ENCODE peak calls at places on chromosomes 5 and 9, in eight cellular contexts. D, V, Z, X, J, E, S and H are unnamed samples.

GRCh38 chr5:172800088-172800551 is 29.1 kb upstream of the DUSP1 start:
- DNase-seq in D (no peak), V (no peak), Z (no peak), X (peak; percentile 65), J (peak; percentile 64), E (no peak), S (no peak), H (no peak)

GRCh38 chr9:114017741-114018715 is 60.1 kb downstream of the AMBP start:
- DNase-seq in D (no peak), V (no peak), Z (no peak), X (no peak), J (no peak), E (peak; percentile 66), S (peak; percentile 1), H (peak; percentile 64)

GRCh38 chr5:10793785-10794184 is 32.8 kb upstream of the DAP start:
- DNase-seq in D (no peak), V (no peak), Z (no peak), X (no peak), J (no peak), E (no peak), S (no peak), H (no peak)

GRCh38 chr9:27109621-27110020 is 596 bp downstream of the TEK start:
- DNase-seq in D (no peak), V (no peak), Z (no peak), X (no peak), J (no peak), E (no peak), S (no peak), H (no peak)

GRCh38 chr9:117546894-117547293 is 132.0 kb upstream of the ASTN2 start:
- DNase-seq in D (no peak), V (peak; percentile 78), Z (no peak), X (peak; percentile 8), J (no peak), E (no peak), S (peak; percentile 38), H (no peak)

GRCh38 chr9:27382989-27383388 is 86.0 kb upstream of the EQTN start:
- DNase-seq in D (no peak), V (peak; percentile 64), Z (no peak), X (no peak), J (no peak), E (no peak), S (no peak), H (no peak)

GRCh38 chr9:92966518-92966800 is 19.1 kb downstream of the FGD3 start:
- DNase-seq in D (no peak), V (no peak), Z (no peak), X (no peak), J (no peak), E (no peak), S (no peak), H (no peak)

GRCh38 chr5:126811515-126812198 is 34.7 kb downstream of the LMNB1 start:
- DNase-seq in D (no peak), V (no peak), Z (no peak), X (peak; percentile 12), J (peak; percentile 50), E (no peak), S (no peak), H (no peak)

GRCh38 chr5:78806544-78806943 is 158.0 kb upstream of the LHFPL2 start:
- DNase-seq in D (no peak), V (no peak), Z (no peak), X (no peak), J (peak; percentile 87), E (no peak), S (no peak), H (no peak)

GRCh38 chr9:27117489-27118135 is 8.6 kb downstream of the TEK start:
- DNase-seq in D (no peak), V (peak; percentile 32), Z (no peak), X (peak; percentile 23), J (peak; percentile 49), E (peak; percentile 78), S (peak; percentile 62), H (no peak)

GRCh38 chr5:137761020-137761516 is 6.9 kb upstream of the HNRNPA0 start:
- DNase-seq in D (no peak), V (no peak), Z (no peak), X (no peak), J (no peak), E (no peak), S (no peak), H (no peak)

GRCh38 chr9:89606567-89607311 is 1.9 kb downstream of the GADD45G start:
- DNase-seq in D (no peak), V (peak; percentile 77), Z (no peak), X (no peak), J (peak; percentile 60), E (peak; percentile 81), S (peak; percentile 54), H (no peak)

GRCh38 chr5:52894451-52894850 is 94.7 kb upstream of the ITGA2 start:
- DNase-seq in D (no peak), V (no peak), Z (no peak), X (peak; percentile 10), J (no peak), E (no peak), S (no peak), H (no peak)

GRCh38 chr5:27388755-27389154 is 350.4 kb upstream of the CDH9 start:
- DNase-seq in D (no peak), V (no peak), Z (no peak), X (no peak), J (no peak), E (no peak), S (no peak), H (no peak)

GRCh38 chr9:15642369-15642962 is 89.6 kb downstream of the CCDC171 start:
- DNase-seq in D (no peak), V (peak; percentile 32), Z (no peak), X (no peak), J (no peak), E (no peak), S (no peak), H (no peak)

GRCh38 chr9:76181781-76182180 is 212.4 kb downstream of the RFK start:
- DNase-seq in D (no peak), V (no peak), Z (no peak), X (no peak), J (peak; percentile 48), E (no peak), S (no peak), H (no peak)

GRCh38 chr5:10647640-10648039 is 83.8 kb downstream of the ANKRD33B start:
- DNase-seq in D (no peak), V (no peak), Z (no peak), X (no peak), J (no peak), E (no peak), S (no peak), H (no peak)

GRCh38 chr5:164358531-164359259 is 853.3 kb downstream of the MAT2B start:
- DNase-seq in D (no peak), V (peak; percentile 57), Z (no peak), X (no peak), J (no peak), E (no peak), S (no peak), H (no peak)

GRCh38 chr5:38060354-38060753 is 198.0 kb upstream of the EGFLAM start:
- DNase-seq in D (no peak), V (no peak), Z (no peak), X (no peak), J (peak; percentile 62), E (no peak), S (no peak), H (no peak)

GRCh38 chr5:143129910-143130703 is 273.4 kb downstream of the NR3C1 start:
- DNase-seq in D (no peak), V (no peak), Z (no peak), X (no peak), J (no peak), E (no peak), S (no peak), H (no peak)

GRCh38 chr9:137188490-137189296 is at the start of the genes ANAPC2 and SSNA1:
- DNase-seq in D (peak; percentile 86), V (peak; percentile 92), Z (peak; percentile 95), X (peak; percentile 93), J (peak; percentile 80), E (peak; percentile 92), S (peak; percentile 95), H (peak; percentile 98)

GRCh38 chr9:37715260-37715659 is 38.3 kb upstream of the TRMT10B start:
- DNase-seq in D (no peak), V (no peak), Z (no peak), X (no peak), J (peak; percentile 17), E (no peak), S (no peak), H (no peak)